ENCODE peak calls at places on chromosomes 2 and 18, in four cellular contexts. T is progenitor cell of endocrine pancreas, I is fibroblast of mammary gland, N is heart right ventricle. M is an unnamed sample.

GRCh38 chr2:55099878-55100820 is 49.9 kb upstream of the RTN4 start:
- DNase-seq in I (peak; percentile 85), N (no peak), T (no peak), M (no peak)

GRCh38 chr2:105969552-105969951 is 224.5 kb downstream of the UXS1 start:
- DNase-seq in N (no peak), I (peak; percentile 7), T (no peak), M (no peak)

GRCh38 chr2:23900927-23901322 is 26.0 kb downstream of the ATAD2B start:
- DNase-seq in N (peak; percentile 11), T (no peak), I (peak; percentile 96), M (no peak)

GRCh38 chr2:127650041-127650784 is 4.3 kb downstream of the GPR17 start:
- DNase-seq in T (no peak), I (peak; percentile 18), N (no peak), M (no peak)

GRCh38 chr2:30355306-30355705 is 91.7 kb upstream of the LCLAT1 start:
- DNase-seq in T (no peak), I (no peak), N (no peak), M (no peak)

GRCh38 chr2:196200557-196200956 is 29.2 kb upstream of the STK17B start:
- DNase-seq in T (no peak), I (no peak), N (no peak), M (no peak)

GRCh38 chr2:109202486-109202885 is 73.5 kb downstream of the SH3RF3 start:
- DNase-seq in N (no peak), I (no peak), T (no peak), M (no peak)

GRCh38 chr2:188426121-188426520 is 134.4 kb downstream of the GULP1 start:
- DNase-seq in N (no peak), T (no peak), I (no peak), M (no peak)

GRCh38 chr2:120486441-120486840 is 140.5 kb downstream of the INHBB start:
- DNase-seq in N (no peak), T (no peak), I (no peak), M (no peak)

GRCh38 chr2:151071382-151071781 is 190.3 kb downstream of the RBM43 start:
- DNase-seq in T (no peak), N (no peak), I (peak; percentile 61), M (no peak)

GRCh38 chr2:216596234-216596985 is 36.8 kb upstream of the IGFBP2 start:
- DNase-seq in T (no peak), I (peak; percentile 90), N (peak; percentile 46), M (no peak)

GRCh38 chr2:94753466-94753998 is 117.7 kb upstream of the TEKT4 start:
- DNase-seq in T (no peak), I (no peak), N (no peak), M (no peak)

GRCh38 chr2:222352981-222353380 is 54.2 kb upstream of the PAX3 start:
- DNase-seq in I (no peak), N (no peak), T (no peak), M (no peak)

GRCh38 chr2:39547811-39548719 is 111.0 kb upstream of the MAP4K3 start:
- DNase-seq in I (no peak), T (no peak), N (no peak), M (no peak)

GRCh38 chr2:105806994-105807393 is 62.3 kb downstream of the NCK2 start:
- DNase-seq in T (no peak), N (no peak), I (no peak), M (no peak)

GRCh38 chr18:8750954-8751415 is 45.6 kb downstream of the MTCL1 start:
- DNase-seq in N (no peak), T (no peak), I (peak; percentile 92), M (no peak)

GRCh38 chr18:24726727-24727539 is 266.5 kb downstream of the HRH4 start:
- DNase-seq in I (peak; percentile 88), T (peak; percentile 56), N (peak; percentile 72), M (no peak)

GRCh38 chr2:151560289-151560688 is 150.6 kb downstream of the RIF1 start:
- DNase-seq in I (peak; percentile 67), T (no peak), N (peak; percentile 49), M (no peak)

GRCh38 chr2:239769574-239770145 is 255.5 kb downstream of the NDUFA10 start:
- DNase-seq in N (no peak), T (no peak), I (no peak), M (no peak)

GRCh38 chr18:57859314-57859713 is 56.2 kb upstream of the ATP8B1 start:
- DNase-seq in T (no peak), I (peak; percentile 54), N (no peak), M (no peak)

GRCh38 chr18:48879008-48879431 is 71.7 kb downstream of the SMAD7 start:
- DNase-seq in T (peak; percentile 68), I (no peak), N (no peak), M (no peak)

GRCh38 chr18:58657494-58657893 is 13.8 kb upstream of the MALT1 start:
- DNase-seq in N (no peak), T (no peak), I (no peak), M (no peak)

GRCh38 chr2:223414646-223415045 is 187.5 kb downstream of the SCG2 start:
- DNase-seq in T (no peak), I (peak; percentile 70), N (no peak), M (no peak)

GRCh38 chr2:240469239-240469636 is 33.8 kb downstream of the GPC1 start:
- DNase-seq in T (peak; percentile 8), N (peak; percentile 2), I (no peak), M (no peak)

GRCh38 chr18:34991561-34991960 is 49.7 kb upstream of the MAPRE2 start:
- DNase-seq in T (no peak), I (no peak), N (no peak), M (no peak)

GRCh38 chr18:60684843-60685513 is 312.4 kb upstream of the MC4R start:
- DNase-seq in N (no peak), T (no peak), I (peak; percentile 45), M (no peak)

GRCh38 chr2:215850380-215850779 is 163.0 kb downstream of the MREG start:
- DNase-seq in N (no peak), I (no peak), T (no peak), M (no peak)

GRCh38 chr2:241680827-241681599 is 5.6 kb downstream of the DTYMK start:
- DNase-seq in T (no peak), N (peak; percentile 26), I (peak; percentile 99), M (no peak)
- TF ChIP-seq CTCF in T (no peak), N (no peak), I (no peak), M (no peak)

GRCh38 chr2:108169982-108170625 is 69.7 kb upstream of the SULT1C3 start:
- DNase-seq in N (no peak), T (no peak), I (peak; percentile 41), M (no peak)
- TF ChIP-seq CTCF in N (no peak), T (peak; percentile 70), I (peak; percentile 58), M (no peak)

DNA sequence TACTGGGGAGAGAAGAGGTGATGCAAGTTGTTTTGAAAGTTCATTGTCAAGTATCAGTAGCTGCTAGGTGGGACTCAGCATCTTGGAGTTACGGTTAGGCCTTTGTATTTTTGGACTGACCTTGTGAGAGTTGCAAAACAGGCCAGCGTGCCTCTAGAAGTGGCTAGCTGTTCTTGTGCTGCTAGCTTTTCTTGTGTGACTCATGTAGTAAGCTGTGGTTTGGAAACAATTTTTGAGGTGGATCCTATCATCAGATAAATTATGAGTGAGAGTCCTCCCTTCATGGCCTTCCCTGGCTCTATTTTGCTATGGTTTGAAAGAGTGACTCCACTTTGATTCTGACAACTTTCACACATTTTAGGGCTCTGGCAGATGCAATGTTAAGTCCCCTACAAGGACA is 409.2 kb upstream of the HS6ST1 start:
- DNase-seq in T (no peak), N (no peak), I (peak; percentile 98), M (no peak)
- TF ChIP-seq CTCF in T (no peak), N (no peak), I (no peak), M (no peak)

DNA sequence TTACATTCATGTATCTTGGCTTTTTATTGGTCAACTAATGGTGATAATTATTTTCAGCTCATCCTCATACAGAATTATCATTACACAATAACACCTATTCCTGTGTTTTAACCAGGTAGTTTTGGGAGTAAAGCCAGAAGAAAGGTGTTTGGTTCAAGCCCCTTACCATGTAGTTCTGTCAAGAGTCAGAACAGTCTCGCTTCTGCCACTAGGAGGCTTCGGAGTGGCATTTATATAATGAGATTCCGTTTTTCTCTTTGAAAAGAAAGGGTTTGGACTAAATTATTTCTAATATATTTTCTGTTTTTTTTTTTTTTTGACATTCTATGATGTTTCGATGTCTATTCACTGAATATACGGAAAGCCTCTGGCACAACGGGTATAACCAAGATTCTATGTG is 217.8 kb downstream of the CDH7 start:
- DNase-seq in I (no peak), T (no peak), N (no peak), M (no peak)
- TF ChIP-seq CTCF in I (no peak), T (peak; percentile 65), N (no peak), M (no peak)

DNA sequence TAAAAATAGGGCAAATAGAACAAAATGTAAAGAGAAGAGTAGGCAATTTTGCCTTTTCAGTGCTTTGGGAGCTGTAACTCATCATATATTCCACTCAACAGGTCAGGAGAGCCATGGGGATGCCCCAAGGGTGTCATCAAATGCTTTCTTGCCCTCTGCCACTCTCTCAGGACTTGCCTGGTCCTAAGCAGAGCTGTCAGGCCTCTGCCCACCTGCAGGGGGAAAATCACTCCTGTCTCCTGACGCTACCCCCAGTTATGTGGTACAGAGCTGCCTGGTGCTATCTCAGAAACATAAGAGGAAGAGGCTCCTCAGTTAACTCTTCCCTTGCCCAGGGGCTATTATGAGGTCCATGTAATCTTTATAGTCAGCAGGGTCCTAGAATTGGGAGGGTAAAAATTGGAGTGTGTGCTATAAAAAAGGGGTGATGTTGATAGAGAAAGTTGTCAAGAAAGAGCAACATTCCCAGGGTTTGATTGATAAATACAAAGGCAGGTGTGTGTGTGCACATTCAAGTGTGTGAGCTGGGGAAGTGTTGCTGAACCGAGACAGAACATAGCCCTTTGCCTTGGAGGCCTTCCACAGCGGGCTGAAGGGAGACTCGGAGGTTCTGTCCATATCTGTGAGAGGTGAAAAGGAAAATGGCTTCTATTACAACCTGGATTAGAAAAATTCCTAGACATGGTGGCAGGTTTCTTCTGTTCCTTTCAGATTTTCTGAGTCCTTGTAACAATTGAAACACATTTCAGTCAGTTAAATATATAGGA is 25.4 kb downstream of the PTPRM start:
- DNase-seq in I (no peak), N (no peak), T (no peak), M (no peak)
- TF ChIP-seq CTCF in I (no peak), N (no peak), T (peak; percentile 51), M (no peak)

GRCh38 chr2:9805435-9806297 is 37.6 kb upstream of the TAF1B start:
- DNase-seq in N (no peak), I (peak; percentile 80), T (no peak), M (peak; percentile 6)
- TF ChIP-seq CTCF in N (no peak), I (no peak), T (no peak), M (no peak)

GRCh38 chr2:19505199-19506136 is 147.0 kb upstream of the OSR1 start:
- DNase-seq in T (no peak), N (no peak), I (no peak), M (no peak)
- TF ChIP-seq CTCF in T (no peak), N (no peak), I (no peak), M (no peak)

GRCh38 chr18:31685097-31686082 is 1.0 kb upstream of the B4GALT6 start:
- DNase-seq in I (peak; percentile 74), T (peak; percentile 77), N (peak; percentile 62), M (peak; percentile 56)
- TF ChIP-seq CTCF in I (no peak), T (peak; percentile 58), N (no peak), M (no peak)